ENCODE peak calls at places on chromosomes 2 and 18, in nine cellular contexts. One of them, this sample, is unnamed.

GRCh38 chr2:3626118-3626816 is 31.4 kb downstream of the COLEC11 start:
- DNase-seq in mesothelial cell of epicardium: peak
- DNase-seq in NCI-H1417 treated with DMSO at 0.1 percent for 48 hours: no peak
- DNase-seq in fibroblast of mammary gland: no peak
- DNase-seq in stimulated activated CD4-positive, alpha-beta T cell treated with anti-CD3 and anti-CD28 coated beads, Interleukin-1b, Interleukin-23, amount 100 ng/mL, for 4 hours: no peak
- DNase-seq in BE2C: no peak
- DNase-seq in globus pallidus: no peak
- DNase-seq in activated CD4-positive, CD25-positive, alpha-beta regulatory T cell treated with anti-CD3 and anti-CD28 coated beads, Interleukin-2, amount 50 U/mL, for 72 hours: no peak
- DNase-seq in AG10803: no peak
- DNase-seq in this sample: no peak

GRCh38 chr2:48946444-48947048 is 191.0 kb upstream of the LHCGR start:
- DNase-seq in activated CD4-positive, CD25-positive, alpha-beta regulatory T cell treated with anti-CD3 and anti-CD28 coated beads, Interleukin-2, amount 50 U/mL, for 72 hours: no peak
- DNase-seq in fibroblast of mammary gland: peak
- DNase-seq in AG10803: peak
- DNase-seq in NCI-H1417 treated with DMSO at 0.1 percent for 48 hours: peak
- DNase-seq in BE2C: peak
- DNase-seq in mesothelial cell of epicardium: peak
- DNase-seq in stimulated activated CD4-positive, alpha-beta T cell treated with anti-CD3 and anti-CD28 coated beads, Interleukin-1b, Interleukin-23, amount 100 ng/mL, for 4 hours: no peak
- DNase-seq in globus pallidus: peak
- DNase-seq in this sample: peak

GRCh38 chr2:31688282-31688681 is 107.5 kb upstream of the SRD5A2 start:
- DNase-seq in NCI-H1417 treated with DMSO at 0.1 percent for 48 hours: no peak
- DNase-seq in fibroblast of mammary gland: peak
- DNase-seq in AG10803: no peak
- DNase-seq in mesothelial cell of epicardium: no peak
- DNase-seq in globus pallidus: no peak
- DNase-seq in activated CD4-positive, CD25-positive, alpha-beta regulatory T cell treated with anti-CD3 and anti-CD28 coated beads, Interleukin-2, amount 50 U/mL, for 72 hours: no peak
- DNase-seq in BE2C: no peak
- DNase-seq in stimulated activated CD4-positive, alpha-beta T cell treated with anti-CD3 and anti-CD28 coated beads, Interleukin-1b, Interleukin-23, amount 100 ng/mL, for 4 hours: no peak
- DNase-seq in this sample: no peak

GRCh38 chr2:219369447-219369861 is 18.3 kb downstream of the DNPEP start:
- DNase-seq in globus pallidus: peak
- DNase-seq in AG10803: peak
- DNase-seq in mesothelial cell of epicardium: no peak
- DNase-seq in NCI-H1417 treated with DMSO at 0.1 percent for 48 hours: no peak
- DNase-seq in stimulated activated CD4-positive, alpha-beta T cell treated with anti-CD3 and anti-CD28 coated beads, Interleukin-1b, Interleukin-23, amount 100 ng/mL, for 4 hours: no peak
- DNase-seq in fibroblast of mammary gland: peak
- DNase-seq in activated CD4-positive, CD25-positive, alpha-beta regulatory T cell treated with anti-CD3 and anti-CD28 coated beads, Interleukin-2, amount 50 U/mL, for 72 hours: no peak
- DNase-seq in BE2C: no peak
- DNase-seq in this sample: peak

GRCh38 chr18:3057526-3057925 is 44.6 kb upstream of the LPIN2 start:
- DNase-seq in stimulated activated CD4-positive, alpha-beta T cell treated with anti-CD3 and anti-CD28 coated beads, Interleukin-1b, Interleukin-23, amount 100 ng/mL, for 4 hours: no peak
- DNase-seq in NCI-H1417 treated with DMSO at 0.1 percent for 48 hours: no peak
- DNase-seq in activated CD4-positive, CD25-positive, alpha-beta regulatory T cell treated with anti-CD3 and anti-CD28 coated beads, Interleukin-2, amount 50 U/mL, for 72 hours: no peak
- DNase-seq in mesothelial cell of epicardium: no peak
- DNase-seq in fibroblast of mammary gland: no peak
- DNase-seq in BE2C: no peak
- DNase-seq in AG10803: no peak
- DNase-seq in globus pallidus: no peak
- DNase-seq in this sample: no peak

GRCh38 chr2:69770193-69770702 is 28.3 kb downstream of the ANXA4 start:
- DNase-seq in activated CD4-positive, CD25-positive, alpha-beta regulatory T cell treated with anti-CD3 and anti-CD28 coated beads, Interleukin-2, amount 50 U/mL, for 72 hours: no peak
- DNase-seq in AG10803: peak
- DNase-seq in mesothelial cell of epicardium: no peak
- DNase-seq in stimulated activated CD4-positive, alpha-beta T cell treated with anti-CD3 and anti-CD28 coated beads, Interleukin-1b, Interleukin-23, amount 100 ng/mL, for 4 hours: no peak
- DNase-seq in globus pallidus: no peak
- DNase-seq in BE2C: no peak
- DNase-seq in fibroblast of mammary gland: peak
- DNase-seq in NCI-H1417 treated with DMSO at 0.1 percent for 48 hours: no peak
- DNase-seq in this sample: no peak

GRCh38 chr2:218370410-218371063 is 11.5 kb upstream of the SLC11A1 start:
- DNase-seq in globus pallidus: no peak
- DNase-seq in NCI-H1417 treated with DMSO at 0.1 percent for 48 hours: no peak
- DNase-seq in activated CD4-positive, CD25-positive, alpha-beta regulatory T cell treated with anti-CD3 and anti-CD28 coated beads, Interleukin-2, amount 50 U/mL, for 72 hours: no peak
- DNase-seq in fibroblast of mammary gland: peak
- DNase-seq in stimulated activated CD4-positive, alpha-beta T cell treated with anti-CD3 and anti-CD28 coated beads, Interleukin-1b, Interleukin-23, amount 100 ng/mL, for 4 hours: no peak
- DNase-seq in BE2C: no peak
- DNase-seq in mesothelial cell of epicardium: no peak
- DNase-seq in AG10803: peak
- DNase-seq in this sample: peak

GRCh38 chr2:188244383-188244782 is 47.3 kb upstream of the GULP1 start:
- DNase-seq in AG10803: no peak
- DNase-seq in BE2C: no peak
- DNase-seq in activated CD4-positive, CD25-positive, alpha-beta regulatory T cell treated with anti-CD3 and anti-CD28 coated beads, Interleukin-2, amount 50 U/mL, for 72 hours: no peak
- DNase-seq in fibroblast of mammary gland: peak
- DNase-seq in stimulated activated CD4-positive, alpha-beta T cell treated with anti-CD3 and anti-CD28 coated beads, Interleukin-1b, Interleukin-23, amount 100 ng/mL, for 4 hours: no peak
- DNase-seq in NCI-H1417 treated with DMSO at 0.1 percent for 48 hours: no peak
- DNase-seq in globus pallidus: no peak
- DNase-seq in mesothelial cell of epicardium: no peak
- DNase-seq in this sample: no peak

GRCh38 chr18:8298186-8298585 is 311.1 kb upstream of the RAB12 start:
- DNase-seq in globus pallidus: no peak
- DNase-seq in fibroblast of mammary gland: no peak
- DNase-seq in NCI-H1417 treated with DMSO at 0.1 percent for 48 hours: no peak
- DNase-seq in BE2C: no peak
- DNase-seq in stimulated activated CD4-positive, alpha-beta T cell treated with anti-CD3 and anti-CD28 coated beads, Interleukin-1b, Interleukin-23, amount 100 ng/mL, for 4 hours: no peak
- DNase-seq in AG10803: no peak
- DNase-seq in activated CD4-positive, CD25-positive, alpha-beta regulatory T cell treated with anti-CD3 and anti-CD28 coated beads, Interleukin-2, amount 50 U/mL, for 72 hours: no peak
- DNase-seq in mesothelial cell of epicardium: no peak
- DNase-seq in this sample: no peak

GRCh38 chr18:79798999-79799370 is 1.2 kb downstream of the KCNG2 start:
- DNase-seq in BE2C: no peak
- DNase-seq in mesothelial cell of epicardium: no peak
- DNase-seq in fibroblast of mammary gland: no peak
- DNase-seq in globus pallidus: no peak
- DNase-seq in stimulated activated CD4-positive, alpha-beta T cell treated with anti-CD3 and anti-CD28 coated beads, Interleukin-1b, Interleukin-23, amount 100 ng/mL, for 4 hours: no peak
- DNase-seq in NCI-H1417 treated with DMSO at 0.1 percent for 48 hours: no peak
- DNase-seq in AG10803: no peak
- DNase-seq in activated CD4-positive, CD25-positive, alpha-beta regulatory T cell treated with anti-CD3 and anti-CD28 coated beads, Interleukin-2, amount 50 U/mL, for 72 hours: no peak
- DNase-seq in this sample: no peak

GRCh38 chr18:22267697-22268096 is 98.3 kb downstream of the GATA6 start:
- DNase-seq in NCI-H1417 treated with DMSO at 0.1 percent for 48 hours: no peak
- DNase-seq in stimulated activated CD4-positive, alpha-beta T cell treated with anti-CD3 and anti-CD28 coated beads, Interleukin-1b, Interleukin-23, amount 100 ng/mL, for 4 hours: no peak
- DNase-seq in activated CD4-positive, CD25-positive, alpha-beta regulatory T cell treated with anti-CD3 and anti-CD28 coated beads, Interleukin-2, amount 50 U/mL, for 72 hours: no peak
- DNase-seq in mesothelial cell of epicardium: no peak
- DNase-seq in AG10803: no peak
- DNase-seq in fibroblast of mammary gland: peak
- DNase-seq in BE2C: no peak
- DNase-seq in globus pallidus: no peak
- DNase-seq in this sample: no peak

GRCh38 chr2:2839393-2840096 is 508.5 kb upstream of the MYT1L start:
- DNase-seq in AG10803: no peak
- DNase-seq in globus pallidus: no peak
- DNase-seq in NCI-H1417 treated with DMSO at 0.1 percent for 48 hours: no peak
- DNase-seq in stimulated activated CD4-positive, alpha-beta T cell treated with anti-CD3 and anti-CD28 coated beads, Interleukin-1b, Interleukin-23, amount 100 ng/mL, for 4 hours: no peak
- DNase-seq in fibroblast of mammary gland: no peak
- DNase-seq in activated CD4-positive, CD25-positive, alpha-beta regulatory T cell treated with anti-CD3 and anti-CD28 coated beads, Interleukin-2, amount 50 U/mL, for 72 hours: no peak
- DNase-seq in BE2C: no peak
- DNase-seq in mesothelial cell of epicardium: no peak
- DNase-seq in this sample: no peak

GRCh38 chr2:20611077-20611843 is 39.6 kb downstream of the HS1BP3 start:
- DNase-seq in BE2C: peak
- DNase-seq in AG10803: peak
- DNase-seq in activated CD4-positive, CD25-positive, alpha-beta regulatory T cell treated with anti-CD3 and anti-CD28 coated beads, Interleukin-2, amount 50 U/mL, for 72 hours: no peak
- DNase-seq in stimulated activated CD4-positive, alpha-beta T cell treated with anti-CD3 and anti-CD28 coated beads, Interleukin-1b, Interleukin-23, amount 100 ng/mL, for 4 hours: no peak
- DNase-seq in globus pallidus: no peak
- DNase-seq in fibroblast of mammary gland: peak
- DNase-seq in mesothelial cell of epicardium: no peak
- DNase-seq in NCI-H1417 treated with DMSO at 0.1 percent for 48 hours: no peak
- DNase-seq in this sample: peak

GRCh38 chr18:33987206-33987605 is 237.5 kb downstream of the NOL4 start:
- DNase-seq in mesothelial cell of epicardium: no peak
- DNase-seq in stimulated activated CD4-positive, alpha-beta T cell treated with anti-CD3 and anti-CD28 coated beads, Interleukin-1b, Interleukin-23, amount 100 ng/mL, for 4 hours: no peak
- DNase-seq in activated CD4-positive, CD25-positive, alpha-beta regulatory T cell treated with anti-CD3 and anti-CD28 coated beads, Interleukin-2, amount 50 U/mL, for 72 hours: no peak
- DNase-seq in globus pallidus: no peak
- DNase-seq in BE2C: no peak
- DNase-seq in NCI-H1417 treated with DMSO at 0.1 percent for 48 hours: no peak
- DNase-seq in fibroblast of mammary gland: no peak
- DNase-seq in AG10803: no peak
- DNase-seq in this sample: no peak

GRCh38 chr2:9517118-9517782 is 38.4 kb downstream of the ADAM17 start:
- DNase-seq in AG10803: no peak
- DNase-seq in activated CD4-positive, CD25-positive, alpha-beta regulatory T cell treated with anti-CD3 and anti-CD28 coated beads, Interleukin-2, amount 50 U/mL, for 72 hours: no peak
- DNase-seq in fibroblast of mammary gland: no peak
- DNase-seq in NCI-H1417 treated with DMSO at 0.1 percent for 48 hours: no peak
- DNase-seq in globus pallidus: no peak
- DNase-seq in stimulated activated CD4-positive, alpha-beta T cell treated with anti-CD3 and anti-CD28 coated beads, Interleukin-1b, Interleukin-23, amount 100 ng/mL, for 4 hours: no peak
- DNase-seq in BE2C: no peak
- DNase-seq in mesothelial cell of epicardium: no peak
- DNase-seq in this sample: no peak

GRCh38 chr2:126664234-126664633 is 8.3 kb downstream of the GYPC start:
- DNase-seq in activated CD4-positive, CD25-positive, alpha-beta regulatory T cell treated with anti-CD3 and anti-CD28 coated beads, Interleukin-2, amount 50 U/mL, for 72 hours: no peak
- DNase-seq in BE2C: no peak
- DNase-seq in mesothelial cell of epicardium: no peak
- DNase-seq in NCI-H1417 treated with DMSO at 0.1 percent for 48 hours: no peak
- DNase-seq in AG10803: no peak
- DNase-seq in globus pallidus: no peak
- DNase-seq in fibroblast of mammary gland: no peak
- DNase-seq in stimulated activated CD4-positive, alpha-beta T cell treated with anti-CD3 and anti-CD28 coated beads, Interleukin-1b, Interleukin-23, amount 100 ng/mL, for 4 hours: no peak
- DNase-seq in this sample: no peak

GRCh38 chr18:801137-801536 is 10.9 kb downstream of the YES1 start:
- DNase-seq in NCI-H1417 treated with DMSO at 0.1 percent for 48 hours: no peak
- DNase-seq in AG10803: no peak
- DNase-seq in stimulated activated CD4-positive, alpha-beta T cell treated with anti-CD3 and anti-CD28 coated beads, Interleukin-1b, Interleukin-23, amount 100 ng/mL, for 4 hours: no peak
- DNase-seq in mesothelial cell of epicardium: no peak
- DNase-seq in globus pallidus: no peak
- DNase-seq in activated CD4-positive, CD25-positive, alpha-beta regulatory T cell treated with anti-CD3 and anti-CD28 coated beads, Interleukin-2, amount 50 U/mL, for 72 hours: no peak
- DNase-seq in BE2C: no peak
- DNase-seq in fibroblast of mammary gland: no peak
- DNase-seq in this sample: no peak

GRCh38 chr2:120881981-120882788 is 146.5 kb downstream of the GLI2 start:
- DNase-seq in activated CD4-positive, CD25-positive, alpha-beta regulatory T cell treated with anti-CD3 and anti-CD28 coated beads, Interleukin-2, amount 50 U/mL, for 72 hours: no peak
- DNase-seq in AG10803: no peak
- DNase-seq in mesothelial cell of epicardium: no peak
- DNase-seq in fibroblast of mammary gland: no peak
- DNase-seq in BE2C: no peak
- DNase-seq in NCI-H1417 treated with DMSO at 0.1 percent for 48 hours: no peak
- DNase-seq in stimulated activated CD4-positive, alpha-beta T cell treated with anti-CD3 and anti-CD28 coated beads, Interleukin-1b, Interleukin-23, amount 100 ng/mL, for 4 hours: no peak
- DNase-seq in globus pallidus: no peak
- DNase-seq in this sample: no peak

GRCh38 chr2:65228249-65228750 is 669 bp downstream of the ACTR2 start:
- DNase-seq in activated CD4-positive, CD25-positive, alpha-beta regulatory T cell treated with anti-CD3 and anti-CD28 coated beads, Interleukin-2, amount 50 U/mL, for 72 hours: no peak
- DNase-seq in AG10803: peak
- DNase-seq in stimulated activated CD4-positive, alpha-beta T cell treated with anti-CD3 and anti-CD28 coated beads, Interleukin-1b, Interleukin-23, amount 100 ng/mL, for 4 hours: no peak
- DNase-seq in globus pallidus: peak
- DNase-seq in BE2C: no peak
- DNase-seq in NCI-H1417 treated with DMSO at 0.1 percent for 48 hours: no peak
- DNase-seq in mesothelial cell of epicardium: no peak
- DNase-seq in fibroblast of mammary gland: peak
- DNase-seq in this sample: peak

GRCh38 chr2:119694994-119695521 is 16.1 kb downstream of the TMEM177 start:
- DNase-seq in NCI-H1417 treated with DMSO at 0.1 percent for 48 hours: no peak
- DNase-seq in BE2C: no peak
- DNase-seq in mesothelial cell of epicardium: peak
- DNase-seq in AG10803: peak
- DNase-seq in fibroblast of mammary gland: peak
- DNase-seq in activated CD4-positive, CD25-positive, alpha-beta regulatory T cell treated with anti-CD3 and anti-CD28 coated beads, Interleukin-2, amount 50 U/mL, for 72 hours: no peak
- DNase-seq in globus pallidus: no peak
- DNase-seq in stimulated activated CD4-positive, alpha-beta T cell treated with anti-CD3 and anti-CD28 coated beads, Interleukin-1b, Interleukin-23, amount 100 ng/mL, for 4 hours: no peak
- DNase-seq in this sample: peak

GRCh38 chr2:71154279-71154678 is 23.8 kb downstream of the MPHOSPH10 start:
- DNase-seq in fibroblast of mammary gland: no peak
- DNase-seq in mesothelial cell of epicardium: no peak
- DNase-seq in stimulated activated CD4-positive, alpha-beta T cell treated with anti-CD3 and anti-CD28 coated beads, Interleukin-1b, Interleukin-23, amount 100 ng/mL, for 4 hours: no peak
- DNase-seq in BE2C: no peak
- DNase-seq in activated CD4-positive, CD25-positive, alpha-beta regulatory T cell treated with anti-CD3 and anti-CD28 coated beads, Interleukin-2, amount 50 U/mL, for 72 hours: no peak
- DNase-seq in globus pallidus: no peak
- DNase-seq in AG10803: no peak
- DNase-seq in NCI-H1417 treated with DMSO at 0.1 percent for 48 hours: no peak
- DNase-seq in this sample: no peak

GRCh38 chr2:211161236-211161635 is 604.8 kb downstream of the CPS1 start:
- DNase-seq in NCI-H1417 treated with DMSO at 0.1 percent for 48 hours: no peak
- DNase-seq in AG10803: no peak
- DNase-seq in BE2C: no peak
- DNase-seq in globus pallidus: no peak
- DNase-seq in stimulated activated CD4-positive, alpha-beta T cell treated with anti-CD3 and anti-CD28 coated beads, Interleukin-1b, Interleukin-23, amount 100 ng/mL, for 4 hours: no peak
- DNase-seq in fibroblast of mammary gland: no peak
- DNase-seq in activated CD4-positive, CD25-positive, alpha-beta regulatory T cell treated with anti-CD3 and anti-CD28 coated beads, Interleukin-2, amount 50 U/mL, for 72 hours: no peak
- DNase-seq in mesothelial cell of epicardium: no peak
- DNase-seq in this sample: no peak

This sample was measured in Ammon's horn.